ENCODE peak calls at places on chromosomes 13 and 19, in four cellular contexts. J is HepG2, F is K562, R is H1. L is an unnamed sample.

GRCh38 chr13:31310356-31310755 is 110.6 kb downstream of the B3GLCT start:
- DNase-seq in J (no peak), F (no peak), R (no peak), L (no peak)

GRCh38 chr13:86572115-86572514 is 772.9 kb upstream of the SLITRK6 start:
- DNase-seq in J (no peak), F (no peak), R (no peak), L (peak)

GRCh38 chr19:28940751-28941500 is 272.0 kb downstream of the UQCRFS1 start:
- DNase-seq in J (no peak), F (no peak), R (no peak), L (no peak)

GRCh38 chr19:35716735-35716984 is 1.1 kb upstream of the KMT2B start:
- DNase-seq in J (no peak), F (no peak), R (no peak), L (no peak)

GRCh38 chr13:39561971-39562370 is 41.0 kb downstream of the LHFPL6 start:
- DNase-seq in J (no peak), F (no peak), R (no peak), L (no peak)

GRCh38 chr19:47240561-47240960 is 9.6 kb upstream of the BBC3 start:
- DNase-seq in J (no peak), F (no peak), R (no peak), L (no peak)

GRCh38 chr19:45340899-45341453 is 426 bp downstream of the KLC3 start:
- DNase-seq in J (no peak), F (no peak), R (no peak), L (no peak)

GRCh38 chr19:14614099-14614412 is 31.2 kb downstream of the CLEC17A start:
- DNase-seq in J (no peak), F (no peak), R (no peak), L (no peak)

GRCh38 chr19:44059229-44059628 is 7.4 kb downstream of the ZNF223 start:
- DNase-seq in J (no peak), F (no peak), R (no peak), L (no peak)

GRCh38 chr13:112879283-112879833 is 89.7 kb upstream of the MCF2L start:
- DNase-seq in J (no peak), F (no peak), R (no peak), L (no peak)

GRCh38 chr19:33032218-33032781 is 32.4 kb downstream of the RHPN2 start:
- DNase-seq in J (no peak), F (no peak), R (no peak), L (no peak)

GRCh38 chr13:92260363-92260762 is 861.9 kb downstream of the GPC5 start:
- DNase-seq in J (no peak), F (no peak), R (no peak), L (no peak)

GRCh38 chr13:36736119-36736726 is 62.4 kb downstream of the SERTM1 start:
- DNase-seq in J (peak), F (peak), R (no peak), L (peak)

GRCh38 chr19:56333506-56333905 is 18.9 kb upstream of the ZSCAN5A start:
- DNase-seq in J (peak), F (peak), R (peak), L (peak)

GRCh38 chr19:17389288-17389687 is 4.7 kb downstream of the CCDC194 start:
- DNase-seq in J (no peak), F (no peak), R (no peak), L (no peak)

GRCh38 chr19:17294051-17294891 is 9.0 kb downstream of the ABHD8 start:
- DNase-seq in J (no peak), F (peak), R (peak), L (no peak)

GRCh38 chr19:21143428-21143827 is 1.6 kb downstream of the ZNF431 start:
- DNase-seq in J (no peak), F (no peak), R (no peak), L (no peak)

GRCh38 chr19:5128932-5129389 is 160.0 kb downstream of the KDM4B start:
- DNase-seq in J (no peak), F (no peak), R (no peak), L (peak)

GRCh38 chr13:73465629-73465974 is 406.8 kb downstream of the KLF5 start:
- DNase-seq in J (no peak), F (no peak), R (no peak), L (no peak)

GRCh38 chr19:10010939-10011338 is 635 bp upstream of the COL5A3 start:
- DNase-seq in J (no peak), F (no peak), R (no peak), L (no peak)

GRCh38 chr13:32159147-32159869 is 127.7 kb downstream of the FRY start:
- DNase-seq in J (no peak), F (no peak), R (no peak), L (no peak)

GRCh38 chr13:29861694-29862110 is 11.3 kb upstream of the UBL3 start:
- DNase-seq in J (peak), F (no peak), R (no peak), L (no peak)

GRCh38 chr13:30071890-30072817 is 221.7 kb upstream of the UBL3 start:
- DNase-seq in J (no peak), F (no peak), R (no peak), L (no peak)

GRCh38 chr13:106535552-106536243 is at the start of gene EFNB2:
- DNase-seq in J (peak), F (peak), R (peak), L (peak)

GRCh38 chr13:106532111-106532929 is 3.1 kb downstream of the EFNB2 start:
- DNase-seq in J (no peak), F (no peak), R (no peak), L (peak)

GRCh38 chr13:106533101-106533939 is 2.1 kb downstream of the EFNB2 start:
- DNase-seq in J (peak), F (no peak), R (peak), L (peak)

GRCh38 chr13:106534844-106535551 is 464 bp downstream of the EFNB2 start:
- DNase-seq in J (no peak), F (peak), R (peak), L (peak)

GRCh38 chr13:106533940-106534843 is 1.3 kb downstream of the EFNB2 start:
- DNase-seq in J (no peak), F (no peak), R (peak), L (peak)
- H3K9ac ChIP-seq in J (no peak), F (no peak), R (peak), L (peak)

GRCh38 chr19:6362024-6362344 is 653 bp downstream of the CLPP start:
- DNase-seq in J (no peak), F (no peak), R (peak), L (no peak)
- TF ChIP-seq JUN in J (no peak), F (no peak), R (no peak), L (no peak)

GRCh38 chr19:54388001-54388802 is 23.5 kb upstream of the LAIR1 start:
- DNase-seq in J (no peak), F (no peak), R (no peak), L (peak)
- TF ChIP-seq MAX in J (no peak), F (no peak), R (no peak), L (no peak)

DNA sequence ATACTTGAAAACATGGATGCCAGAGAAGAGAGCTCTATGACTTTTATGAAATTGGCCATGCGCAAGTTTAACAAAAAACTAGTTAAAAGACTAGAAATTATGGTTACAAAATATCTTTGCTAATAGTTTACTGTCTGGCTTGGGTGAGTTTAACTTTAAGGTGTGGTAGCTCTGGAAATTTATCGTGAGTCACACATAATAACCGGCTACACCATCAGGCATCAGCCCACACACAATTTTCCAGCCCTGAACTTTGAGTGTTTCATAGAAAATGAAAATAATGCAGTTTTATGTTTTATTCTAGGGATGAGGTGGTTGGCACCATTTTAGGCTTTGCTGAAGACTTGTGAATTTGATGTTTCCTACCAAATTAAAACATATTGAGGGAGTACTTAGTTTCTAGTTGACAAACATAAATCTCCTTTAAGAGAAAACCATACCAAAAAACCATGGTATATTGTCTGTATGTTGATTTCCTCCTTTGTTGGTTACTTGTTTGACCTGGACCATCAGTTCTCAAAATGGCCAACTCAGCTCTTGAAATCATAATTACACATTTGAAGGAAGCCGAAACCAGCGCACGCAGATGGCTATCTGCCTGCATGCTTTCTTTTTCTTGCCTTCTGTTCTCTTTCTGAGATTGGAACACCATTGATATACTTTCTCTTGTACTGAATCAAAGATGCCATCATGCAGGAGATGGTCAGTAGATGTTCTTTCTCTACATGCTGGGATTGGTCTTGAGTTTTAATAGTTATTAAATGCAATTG is 125.1 kb downstream of the AKAP11 start:
- DNase-seq in J (no peak), F (no peak), R (no peak), L (no peak)
- H3K9ac ChIP-seq in J (no peak), F (no peak), R (no peak), L (no peak)

GRCh38 chr19:2477141-2477710 is 1.3 kb downstream of the GADD45B start:
- DNase-seq in J (no peak), F (no peak), R (peak), L (no peak)

GRCh38 chr19:2474232-2475017 is 1.5 kb upstream of the GADD45B start:
- DNase-seq in J (peak), F (peak), R (peak), L (peak)

GRCh38 chr19:2476451-2477140 is 669 bp downstream of the GADD45B start:
- DNase-seq in J (no peak), F (peak), R (peak), L (peak)

GRCh38 chr19:2475702-2476450 is at the start of gene GADD45B:
- DNase-seq in J (peak), F (peak), R (peak), L (peak)

DNA sequence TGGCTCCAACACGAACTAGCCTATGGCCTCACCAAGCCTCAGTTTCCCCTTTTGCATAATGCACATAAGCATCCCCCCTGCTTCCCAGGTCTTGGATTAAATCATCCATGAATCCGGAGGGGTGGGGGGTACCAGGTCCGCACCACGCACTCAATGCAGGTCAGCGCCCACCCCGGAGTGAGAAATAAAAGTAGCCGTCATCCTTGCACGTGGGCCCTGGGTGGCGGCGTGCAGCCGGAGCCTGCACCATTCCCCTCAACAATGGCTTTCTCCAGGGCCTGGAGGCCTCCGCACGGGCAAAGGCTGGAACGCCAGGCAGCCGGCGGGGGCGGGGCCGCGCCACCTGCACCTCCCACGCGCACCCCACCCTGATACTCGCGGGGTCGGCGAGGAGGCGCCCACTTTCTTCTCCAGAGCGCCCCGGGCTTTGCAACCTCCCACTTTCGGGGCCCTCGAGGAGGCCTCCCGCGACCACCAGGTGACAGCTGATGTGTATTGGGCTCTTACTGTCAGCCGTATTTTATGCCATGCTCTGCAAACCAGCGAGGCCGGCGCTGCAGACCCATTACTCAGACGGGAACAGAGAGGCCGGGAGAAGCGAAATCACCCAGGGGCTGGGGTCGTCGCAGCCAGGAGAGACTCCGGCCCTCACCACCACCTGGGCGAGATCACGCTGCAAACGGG is 767 bp upstream of the GADD45B start:
- DNase-seq in J (no peak), F (peak), R (peak), L (peak)
- TF ChIP-seq JUN in J (peak), F (no peak), R (no peak), L (no peak)

DNA sequence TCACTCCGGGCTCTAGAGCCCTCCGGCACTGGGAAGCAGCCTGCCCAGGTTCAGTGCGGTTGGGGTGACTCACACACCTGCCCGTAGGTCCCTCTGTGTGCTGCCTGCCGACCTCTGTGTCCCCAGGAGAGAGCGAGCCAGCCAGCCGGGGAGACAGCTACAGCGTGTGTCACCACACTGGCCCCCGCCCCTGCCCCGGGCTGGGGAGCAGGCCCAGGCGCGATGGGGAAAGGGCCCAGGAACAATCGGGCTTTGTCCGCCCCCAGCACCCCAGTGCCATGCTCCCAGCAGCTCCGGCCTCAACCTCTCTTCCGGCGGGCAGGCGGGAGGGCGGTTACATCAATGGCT is at the start of gene KLK6:
- DNase-seq in J (peak), F (no peak), R (no peak), L (no peak)
- TF ChIP-seq MAX in J (no peak), F (no peak), R (no peak), L (no peak)

GRCh38 chr19:998064-998463 is 2.2 kb upstream of the GRIN3B start:
- DNase-seq in J (no peak), F (no peak), R (no peak), L (no peak)
- H3K9ac ChIP-seq in J (no peak), F (no peak), R (no peak), L (no peak)

DNA sequence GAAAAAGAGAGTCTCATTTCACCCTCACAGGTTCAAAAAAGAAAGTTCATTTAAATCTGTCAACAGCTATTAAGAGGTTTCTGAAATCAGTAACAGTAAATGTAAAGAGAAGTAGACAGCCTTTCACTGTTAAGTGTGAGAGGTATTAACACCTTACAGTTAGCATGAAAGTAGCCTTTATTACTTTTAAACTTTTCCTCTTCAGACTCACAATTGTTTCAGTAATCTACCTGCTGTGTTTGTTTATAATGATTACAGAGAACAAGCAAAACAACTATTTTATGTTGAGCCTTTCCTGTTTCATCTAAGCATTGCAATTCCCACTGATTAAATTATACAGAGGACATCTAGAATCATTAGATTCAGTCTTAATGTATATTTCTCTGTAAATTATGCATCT is 159.8 kb downstream of the PCDH9 start:
- DNase-seq in J (no peak), F (no peak), R (no peak), L (no peak)
- TF ChIP-seq JUN in J (no peak), F (no peak), R (no peak), L (no peak)

DNA sequence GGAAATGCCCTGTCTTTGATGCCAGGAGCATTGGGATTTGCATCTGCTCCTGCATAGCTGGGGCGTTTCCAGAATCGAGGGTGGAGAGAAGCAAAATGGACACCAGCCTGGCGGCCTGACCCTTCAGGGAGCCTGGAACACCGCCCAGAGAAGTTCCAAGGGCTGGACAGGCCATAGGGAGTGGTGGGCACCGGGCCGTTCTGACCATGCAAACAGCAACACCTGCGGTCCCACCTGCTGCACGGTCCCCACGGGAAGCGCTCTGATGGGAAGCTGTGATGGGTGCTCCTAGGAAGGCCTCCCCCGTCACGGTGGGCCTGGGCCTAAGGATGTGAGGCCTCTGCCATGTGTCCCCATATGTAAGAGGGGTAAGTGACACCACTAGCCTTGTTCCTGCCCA is 34.2 kb upstream of the ANKRD10 start:
- DNase-seq in J (no peak), F (no peak), R (no peak), L (no peak)
- TF ChIP-seq MAX in J (no peak), F (no peak), R (no peak), L (no peak)

L was measured in endothelial cell of umbilical vein.